ENCODE peak calls at places on chromosome 10, in four cellular contexts. L is endodermal cell, W is NB4, S is prostate gland. A is an unnamed sample.

GRCh38 chr10:127123626-127124025 is 72.8 kb downstream of the INSYN2A start:
- DNase-seq in L (no peak), W (no peak), S (no peak), A (no peak)

GRCh38 chr10:114925675-114926204 is 12.3 kb upstream of the TRUB1 start:
- DNase-seq in L (no peak), W (peak), S (no peak), A (no peak)

GRCh38 chr10:66929375-66929774 is 3.5 kb downstream of the LRRTM3 start:
- DNase-seq in L (no peak), W (no peak), S (no peak), A (no peak)

GRCh38 chr10:100656479-100656878 is 88.9 kb upstream of the PAX2 start:
- DNase-seq in L (peak), W (no peak), S (peak), A (no peak)

GRCh38 chr10:86266446-86267242 is 100.0 kb downstream of the GRID1 start:
- DNase-seq in L (peak), W (peak), S (no peak), A (no peak)

GRCh38 chr10:58400609-58401008 is 15.4 kb downstream of the TFAM start:
- DNase-seq in L (no peak), W (no peak), S (no peak), A (no peak)

GRCh38 chr10:48462482-48463020 is 142.3 kb downstream of the ARHGAP22 start:
- DNase-seq in L (peak), W (no peak), S (no peak), A (no peak)

GRCh38 chr10:28986117-28986792 is 302.6 kb upstream of the LYZL1 start:
- DNase-seq in L (no peak), W (no peak), S (no peak), A (no peak)

GRCh38 chr10:3689871-3690510 is 95.0 kb downstream of the KLF6 start:
- DNase-seq in L (no peak), W (no peak), S (no peak), A (no peak)

GRCh38 chr10:112953075-112953501 is 3.0 kb downstream of the TCF7L2 start:
- DNase-seq in L (peak), W (no peak), S (peak), A (no peak)

GRCh38 chr10:11867497-11867896 is 44.3 kb downstream of the PROSER2 start:
- DNase-seq in L (no peak), W (no peak), S (no peak), A (no peak)

GRCh38 chr10:49296826-49297225 is 2.1 kb upstream of the C10orf71 start:
- DNase-seq in L (peak), W (no peak), S (no peak), A (no peak)

GRCh38 chr10:13633689-13634088 is 46.9 kb downstream of the PRPF18 start:
- DNase-seq in L (no peak), W (no peak), S (no peak), A (no peak)

GRCh38 chr10:112970036-112970435 is 20.0 kb downstream of the TCF7L2 start:
- DNase-seq in L (no peak), W (no peak), S (no peak), A (no peak)

GRCh38 chr10:28754930-28755718 is 77.8 kb downstream of the BAMBI start:
- DNase-seq in L (no peak), W (no peak), S (no peak), A (no peak)

GRCh38 chr10:123948030-123948823 is 56.6 kb upstream of the CPXM2 start:
- DNase-seq in L (no peak), W (no peak), S (no peak), A (no peak)

GRCh38 chr10:36362257-36362656 is 720.2 kb upstream of the FZD8 start:
- DNase-seq in L (peak), W (peak), S (no peak), A (no peak)

GRCh38 chr10:49601857-49602256 is 8.3 kb upstream of the SLC18A3 start:
- DNase-seq in L (no peak), W (no peak), S (no peak), A (no peak)

GRCh38 chr10:43222296-43222695 is 44.6 kb downstream of the RASGEF1A start:
- DNase-seq in L (peak), W (no peak), S (no peak), A (no peak)

GRCh38 chr10:125134483-125134848 is 25.9 kb downstream of the CTBP2 start:
- DNase-seq in L (no peak), W (no peak), S (no peak), A (no peak)

GRCh38 chr10:125134916-125135770 is 25.2 kb downstream of the CTBP2 start:
- DNase-seq in L (no peak), W (no peak), S (no peak), A (no peak)

GRCh38 chr10:125135771-125136035 is 24.7 kb downstream of the CTBP2 start:
- DNase-seq in L (no peak), W (no peak), S (no peak), A (no peak)

GRCh38 chr10:125132331-125132730 is 28.0 kb downstream of the CTBP2 start:
- DNase-seq in L (no peak), W (no peak), S (no peak), A (no peak)

DNA sequence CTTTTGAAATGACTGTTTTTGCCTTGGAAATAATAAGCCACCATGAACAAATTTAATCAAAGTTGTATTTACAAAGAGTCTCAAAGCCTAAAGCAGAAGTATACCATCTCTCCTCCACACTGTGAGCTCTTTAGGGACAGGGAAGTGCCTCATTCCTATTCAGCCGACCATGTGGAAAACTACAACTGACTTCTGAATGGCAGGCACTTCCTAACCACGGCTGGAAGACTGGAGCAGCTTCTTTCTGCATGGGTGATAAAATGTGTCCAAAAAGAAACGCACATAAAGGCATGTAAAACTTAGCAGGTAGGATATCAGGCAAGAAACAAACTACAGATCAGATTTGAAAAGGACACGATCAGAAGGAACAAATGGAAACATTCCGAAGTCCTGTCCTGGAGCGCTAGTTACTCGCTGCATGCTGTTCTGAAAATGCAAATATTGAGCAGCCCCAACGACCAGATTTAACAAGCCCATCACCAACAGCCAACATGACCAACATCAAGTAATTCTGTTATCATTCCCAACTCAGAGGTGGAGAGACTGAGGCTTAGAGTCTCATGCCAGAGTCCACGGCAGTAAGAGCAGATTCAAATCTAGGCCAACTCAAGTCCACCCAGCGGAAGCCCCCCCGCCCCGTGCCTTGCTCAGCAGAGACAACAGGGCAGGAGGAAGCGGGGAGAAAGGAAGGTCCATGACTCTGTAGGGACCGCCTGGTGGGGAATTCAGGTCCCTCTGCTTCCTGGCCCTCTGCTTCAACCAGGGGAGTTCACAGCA is 26.5 kb downstream of the CTBP2 start:
- DNase-seq in L (no peak), W (no peak), S (peak), A (no peak)
- H3K4me3 ChIP-seq in L (no peak), W (no peak), S (no peak), A (no peak)

GRCh38 chr10:1050555-1050954 is 1.6 kb upstream of the IDI1 start:
- DNase-seq in L (peak), W (peak), S (no peak), A (no peak)

GRCh38 chr10:1056326-1057105 is at the start of gene WDR37:
- DNase-seq in L (peak), W (peak), S (peak), A (peak)

GRCh38 chr10:1058017-1058416 is 1.8 kb downstream of the WDR37 start:
- DNase-seq in L (no peak), W (no peak), S (no peak), A (no peak)

GRCh38 chr10:1057106-1057657 is 997 bp downstream of the WDR37 start:
- DNase-seq in L (no peak), W (peak), S (no peak), A (no peak)

DNA sequence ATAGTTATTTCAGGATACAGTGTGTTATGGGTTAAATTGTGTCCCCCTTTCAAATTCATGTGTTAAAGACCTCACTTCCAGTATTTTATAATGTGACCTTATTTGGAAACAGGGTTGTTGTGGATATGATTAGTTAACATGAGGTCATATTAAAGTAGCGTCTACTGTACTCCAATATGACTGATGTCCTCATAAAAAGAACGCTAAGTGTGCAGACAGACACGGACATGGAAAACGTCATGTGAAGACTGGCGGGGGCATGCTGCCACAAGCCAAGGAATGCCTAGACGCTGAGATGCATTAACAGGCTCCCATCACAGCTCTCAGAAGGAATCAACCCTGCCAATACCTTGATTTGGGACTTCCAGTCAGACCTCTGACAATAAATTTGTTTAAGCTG is 1.5 kb upstream of the WDR37 start:
- DNase-seq in L (no peak), W (no peak), S (no peak), A (no peak)
- H3K4me3 ChIP-seq in L (peak), W (peak), S (peak), A (peak)

GRCh38 chr10:22042557-22043326 is 39.2 kb upstream of the DNAJC1 start:
- DNase-seq in L (peak), W (peak), S (no peak), A (no peak)
- H3K4me3 ChIP-seq in L (no peak), W (no peak), S (no peak), A (no peak)

GRCh38 chr10:117133273-117134083 is 4.6 kb downstream of the VAX1 start:
- DNase-seq in L (peak), W (no peak), S (no peak), A (no peak)

GRCh38 chr10:117132751-117133231 is 5.3 kb downstream of the VAX1 start:
- DNase-seq in L (peak), W (no peak), S (no peak), A (no peak)

GRCh38 chr10:117130862-117131389 is 7.1 kb downstream of the VAX1 start:
- DNase-seq in L (peak), W (no peak), S (no peak), A (no peak)

GRCh38 chr10:117130346-117130745 is 7.7 kb downstream of the VAX1 start:
- DNase-seq in L (peak), W (no peak), S (no peak), A (no peak)

DNA sequence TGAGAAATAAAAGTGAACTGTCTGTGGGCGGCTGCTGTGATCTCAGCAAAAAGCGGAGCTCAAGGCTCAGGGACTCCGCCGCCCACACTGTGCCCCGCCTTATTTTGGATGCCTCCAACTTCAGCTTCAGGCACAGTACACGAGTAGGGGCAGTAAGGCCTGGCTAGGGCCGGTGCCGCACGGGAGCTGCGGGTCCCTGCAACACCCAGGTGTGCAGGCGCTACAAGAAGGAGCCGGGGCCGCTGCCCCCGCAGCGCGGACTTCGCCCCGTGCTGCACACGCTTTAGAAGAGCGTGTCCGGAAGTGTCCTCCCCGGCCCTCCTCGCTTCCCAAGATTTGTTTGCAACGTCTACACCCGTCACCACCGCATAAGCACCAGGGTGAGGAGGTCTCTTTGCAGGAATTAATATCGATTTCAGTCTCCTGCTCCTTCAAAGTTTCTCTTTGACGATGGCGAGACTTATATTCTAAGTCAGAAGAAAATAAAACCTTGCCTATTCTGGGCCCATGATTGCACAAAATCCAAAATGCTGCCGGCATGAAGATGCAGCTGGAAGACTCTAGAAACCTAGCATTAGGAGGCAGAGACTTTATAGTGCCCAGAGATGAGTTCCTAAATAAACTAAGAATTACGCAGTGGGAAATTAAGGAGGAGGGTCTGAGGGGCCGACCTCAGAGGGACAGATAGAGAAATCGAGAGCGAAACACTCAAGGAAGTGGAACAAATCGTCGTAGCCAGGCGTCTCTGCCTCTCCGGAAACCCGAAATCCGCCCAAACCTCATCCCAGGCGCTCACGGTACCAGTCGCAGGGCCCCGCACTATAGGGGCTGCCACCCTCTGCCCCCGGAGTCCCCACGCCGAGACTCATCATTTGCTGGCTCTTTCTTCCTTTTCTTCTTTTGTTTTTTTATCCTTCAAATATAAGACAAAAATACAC is 6.4 kb downstream of the VAX1 start:
- DNase-seq in L (peak), W (no peak), S (no peak), A (no peak)
- H3K4me3 ChIP-seq in L (peak), W (no peak), S (no peak), A (peak)

GRCh38 chr10:75260990-75261389 is 25.2 kb upstream of the COMTD1 start:
- DNase-seq in L (no peak), W (no peak), S (no peak), A (no peak)

GRCh38 chr10:75266945-75267344 is 31.2 kb upstream of the COMTD1 start:
- DNase-seq in L (no peak), W (no peak), S (no peak), A (no peak)

GRCh38 chr10:75265856-75266255 is 30.1 kb upstream of the COMTD1 start:
- DNase-seq in L (no peak), W (no peak), S (no peak), A (no peak)

GRCh38 chr10:75263806-75264205 is 28.0 kb upstream of the COMTD1 start:
- DNase-seq in L (no peak), W (no peak), S (no peak), A (no peak)

DNA sequence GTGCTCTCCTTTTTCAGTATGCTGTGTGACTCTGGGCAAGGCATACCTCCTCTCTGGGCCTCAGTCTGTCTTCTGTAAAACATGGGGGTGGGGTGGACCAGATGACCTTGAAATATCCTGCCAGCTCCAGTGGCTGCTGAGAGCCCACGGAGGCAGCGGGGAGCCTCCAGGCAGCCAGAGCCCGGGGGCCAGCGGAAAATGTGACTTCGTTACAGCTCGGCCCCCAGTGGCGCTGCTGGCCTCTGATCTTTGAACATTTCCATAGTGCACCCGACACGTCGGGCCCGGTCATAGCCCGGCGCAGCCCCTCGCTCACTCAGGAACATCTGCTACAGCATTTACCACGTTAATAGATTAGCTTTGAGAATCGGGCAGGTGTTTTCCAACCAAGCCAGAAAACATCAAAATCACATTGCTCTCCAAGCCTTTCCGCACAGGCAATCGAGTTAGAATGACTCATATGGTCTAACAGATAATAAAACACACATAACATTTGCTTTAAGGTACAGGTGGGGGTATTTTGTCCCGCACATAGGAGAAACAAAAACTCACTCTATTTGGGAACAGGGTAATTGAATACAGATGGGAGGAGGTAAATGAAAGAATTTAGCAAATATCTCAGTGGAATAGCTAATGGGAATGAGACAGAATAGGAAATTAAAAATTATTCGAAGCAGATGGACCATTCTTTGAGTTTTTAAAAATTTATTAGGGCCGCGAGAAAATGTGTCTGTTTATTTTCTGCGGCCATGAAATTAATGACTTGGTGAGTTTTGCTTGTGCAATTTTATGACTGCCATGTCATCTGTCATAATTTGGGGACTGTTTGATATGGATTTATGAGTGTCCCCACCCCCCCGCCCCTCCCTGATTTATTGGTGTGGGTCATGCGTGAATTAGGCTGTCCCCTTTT is 26.3 kb upstream of the COMTD1 start:
- DNase-seq in L (no peak), W (no peak), S (no peak), A (no peak)
- H3K4me3 ChIP-seq in L (no peak), W (no peak), S (no peak), A (no peak)

GRCh38 chr10:5078781-5079180 is 15.4 kb upstream of the AKR1C3 start:
- DNase-seq in L (no peak), W (no peak), S (no peak), A (no peak)

GRCh38 chr10:5071411-5072198 is 22.6 kb upstream of the AKR1C3 start:
- DNase-seq in L (peak), W (no peak), S (peak), A (peak)

GRCh38 chr10:5076615-5077014 is 17.6 kb upstream of the AKR1C3 start:
- DNase-seq in L (no peak), W (no peak), S (no peak), A (no peak)

GRCh38 chr10:5070648-5071410 is 23.4 kb upstream of the AKR1C3 start:
- DNase-seq in L (no peak), W (no peak), S (no peak), A (no peak)

DNA sequence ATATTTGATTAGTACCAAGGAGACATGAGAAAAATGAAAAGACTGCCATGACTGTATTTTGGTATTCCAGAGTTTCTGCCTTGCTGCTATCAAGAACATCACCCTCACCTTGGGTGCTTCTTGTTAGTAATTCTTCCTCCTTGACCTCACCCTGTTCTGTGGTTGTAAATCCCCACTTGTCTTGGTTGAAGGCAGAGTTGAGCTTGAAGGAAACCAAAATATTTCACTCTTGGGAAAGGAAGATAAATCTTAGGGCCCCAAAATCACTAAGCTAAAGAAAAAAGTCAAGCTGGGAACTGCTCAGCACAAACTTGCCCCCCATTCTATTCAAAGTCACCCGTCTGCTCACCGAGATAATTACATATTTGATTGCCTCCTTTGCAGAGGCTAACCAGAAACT is 20.6 kb upstream of the AKR1C3 start:
- DNase-seq in L (no peak), W (no peak), S (no peak), A (no peak)
- H3K4me3 ChIP-seq in L (no peak), W (no peak), S (no peak), A (no peak)